ENCODE peak calls at places on chromosomes 3 and 15, in ten cellular contexts. O is IMR-90, Z is heart left ventricle, I is uterus, B is esophagus squamous epithelium, R is stomach, G is ovary, Y is breast epithelium, V is Peyer's patch, F is NB4. Q is an unnamed sample.

GRCh38 chr3:120875507-120875906 is 32.5 kb upstream of the STXBP5L start:
- DNase-seq in R (no peak), O (no peak), I (no peak), F (no peak), V (no peak), B (no peak), Y (no peak), Z (no peak), G (no peak), Q (no peak)

GRCh38 chr3:73493543-73494314 is 131.0 kb downstream of the PDZRN3 start:
- DNase-seq in G (no peak), V (no peak), F (no peak), Z (no peak), I (no peak), O (peak; percentile 75), Y (no peak), R (no peak), B (no peak), Q (no peak)

GRCh38 chr3:41026394-41027177 is 172.7 kb upstream of the CTNNB1 start:
- DNase-seq in I (peak; percentile 80), O (peak; percentile 65), Z (no peak), V (peak; percentile 54), Y (no peak), G (peak; percentile 83), F (peak; percentile 7), R (no peak), B (no peak), Q (no peak)

GRCh38 chr3:160447544-160447943 is 2.0 kb downstream of the TRIM59 start:
- DNase-seq in Y (no peak), O (peak; percentile 52), Z (no peak), I (no peak), F (no peak), R (no peak), V (no peak), B (no peak), G (no peak), Q (no peak)

GRCh38 chr15:88956263-88956662 is 43.1 kb upstream of the MFGE8 start:
- DNase-seq in G (no peak), F (no peak), Y (no peak), B (no peak), V (no peak), R (no peak), Z (no peak), I (no peak), O (no peak), Q (no peak)

GRCh38 chr15:58396181-58396580 is 35.6 kb upstream of the LIPC start:
- DNase-seq in F (peak; percentile 81), I (no peak), V (no peak), Z (no peak), B (no peak), O (peak; percentile 97), R (no peak), G (no peak), Y (no peak), Q (no peak)

GRCh38 chr3:12931273-12931905 is 90.0 kb upstream of the RPL32 start:
- DNase-seq in O (no peak), R (no peak), F (no peak), I (no peak), Z (no peak), B (no peak), Y (no peak), G (no peak), V (no peak), Q (no peak)

GRCh38 chr15:79930509-79930908 is 33.7 kb upstream of the MTHFS start:
- DNase-seq in O (no peak), B (no peak), V (no peak), Z (no peak), Y (no peak), F (no peak), G (no peak), I (no peak), R (no peak), Q (no peak)

GRCh38 chr3:77079988-77080585 is 40.2 kb downstream of the ROBO2 start:
- DNase-seq in G (no peak), F (no peak), Z (no peak), I (no peak), V (no peak), O (no peak), B (no peak), R (no peak), Y (no peak), Q (no peak)

GRCh38 chr15:97652700-97653167 is 307.8 kb upstream of the ARRDC4 start:
- DNase-seq in R (no peak), G (no peak), Y (no peak), V (peak; percentile 50), I (no peak), Z (peak; percentile 58), F (no peak), B (no peak), O (no peak), Q (no peak)

GRCh38 chr3:48082580-48083187 is 66.5 kb upstream of the MAP4 start:
- DNase-seq in G (no peak), F (no peak), V (no peak), R (no peak), I (no peak), O (no peak), Y (no peak), Z (no peak), B (no peak), Q (no peak)

GRCh38 chr15:63985221-63986184 is 60.8 kb downstream of the DAPK2 start:
- DNase-seq in B (no peak), V (peak; percentile 54), R (peak; percentile 57), I (no peak), O (peak; percentile 12), Z (peak; percentile 87), G (peak; percentile 51), Y (no peak), F (no peak), Q (no peak)

GRCh38 chr3:184135149-184135910 is at the start of gene EIF2B5:
- DNase-seq in Z (peak; percentile 96), F (peak; percentile 95), Y (peak; percentile 85), B (peak; percentile 35), O (peak; percentile 91), G (peak; percentile 86), V (peak; percentile 97), R (peak; percentile 91), I (peak; percentile 91), Q (peak; percentile 77)

GRCh38 chr3:184132947-184133346 is 2.2 kb upstream of the EIF2B5 start:
- DNase-seq in F (no peak), V (no peak), G (no peak), R (no peak), B (no peak), Y (no peak), I (no peak), O (no peak), Z (no peak), Q (no peak)

GRCh38 chr3:184135911-184136260 is 728 bp downstream of the EIF2B5 start:
- DNase-seq in R (no peak), G (no peak), Z (no peak), I (no peak), Y (no peak), F (no peak), O (no peak), V (no peak), B (no peak), Q (no peak)

GRCh38 chr3:184134746-184135148 is 411 bp upstream of the EIF2B5 start:
- DNase-seq in B (no peak), I (no peak), O (no peak), G (no peak), R (peak; percentile 35), Z (no peak), F (no peak), V (no peak), Y (peak; percentile 23), Q (no peak)

DNA sequence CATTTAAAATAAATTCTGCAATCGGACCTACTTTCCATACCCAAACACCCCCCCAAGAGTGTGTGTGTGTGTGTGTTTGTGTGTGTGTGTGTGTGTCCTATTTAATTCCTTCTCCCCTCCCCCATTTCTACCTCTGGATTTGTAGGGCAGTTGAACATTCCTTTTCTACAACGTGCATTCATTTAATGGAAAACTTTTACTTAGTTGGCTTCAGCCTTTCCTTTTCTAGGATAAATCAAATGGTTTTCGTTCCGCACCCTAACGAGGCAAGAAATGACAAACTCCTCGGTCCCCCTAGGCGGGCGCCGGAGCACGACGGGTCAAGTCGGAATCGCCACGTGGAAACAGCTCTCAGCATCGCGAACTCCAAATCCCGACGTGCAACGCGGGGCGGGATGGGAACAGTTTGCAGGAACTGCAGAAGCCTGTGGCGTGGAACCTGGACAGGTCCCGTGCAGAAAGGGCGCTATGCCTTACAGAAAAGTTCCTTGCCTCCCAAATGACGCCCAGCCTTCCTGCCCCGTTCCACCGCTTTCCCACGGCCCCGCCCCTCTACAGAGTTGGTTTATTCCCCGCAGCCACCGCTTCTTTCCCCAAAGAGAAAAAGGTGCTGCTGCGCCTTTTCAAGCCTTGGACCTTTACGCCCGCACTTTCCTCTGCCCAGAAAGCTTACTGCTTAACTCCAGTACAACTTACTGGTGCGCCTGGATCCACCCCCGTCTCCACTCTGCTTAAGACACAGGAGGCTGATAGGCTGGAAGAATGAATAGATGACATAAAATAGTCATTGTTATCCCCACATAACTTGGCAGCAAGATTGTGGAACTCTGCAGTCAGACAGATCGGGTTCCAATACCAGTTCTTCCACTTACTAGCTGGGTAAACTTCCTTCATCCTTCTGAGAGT is 1.1 kb upstream of the EIF2B5 start:
- DNase-seq in V (peak; percentile 93), I (peak; percentile 83), B (peak; percentile 31), G (peak; percentile 81), R (peak; percentile 84), Z (peak; percentile 90), Y (peak; percentile 70), O (peak; percentile 78), F (peak; percentile 91), Q (peak; percentile 41)
- TF ChIP-seq POLR2A in V (peak; percentile 37), I (no peak), B (peak; percentile 20), G (peak; percentile 2), R (no peak), Z (peak; percentile 48), Y (no peak), O (no peak), F (peak; percentile 39), Q (peak; percentile 22)

GRCh38 chr15:90934949-90935751 is at the start of gene UNC45A:
- DNase-seq in F (peak; percentile 90), B (peak; percentile 68), R (peak; percentile 97), Y (peak; percentile 87), V (peak; percentile 98), O (peak; percentile 77), Z (peak; percentile 97), I (peak; percentile 88), G (peak; percentile 90), Q (peak; percentile 96)
- TF ChIP-seq POLR2A in F (peak; percentile 70), B (peak; percentile 76), R (peak; percentile 64), Y (no peak), V (peak; percentile 94), O (peak; percentile 62), Z (peak; percentile 67), I (peak; percentile 51), G (peak; percentile 30), Q (peak; percentile 9)

DNA sequence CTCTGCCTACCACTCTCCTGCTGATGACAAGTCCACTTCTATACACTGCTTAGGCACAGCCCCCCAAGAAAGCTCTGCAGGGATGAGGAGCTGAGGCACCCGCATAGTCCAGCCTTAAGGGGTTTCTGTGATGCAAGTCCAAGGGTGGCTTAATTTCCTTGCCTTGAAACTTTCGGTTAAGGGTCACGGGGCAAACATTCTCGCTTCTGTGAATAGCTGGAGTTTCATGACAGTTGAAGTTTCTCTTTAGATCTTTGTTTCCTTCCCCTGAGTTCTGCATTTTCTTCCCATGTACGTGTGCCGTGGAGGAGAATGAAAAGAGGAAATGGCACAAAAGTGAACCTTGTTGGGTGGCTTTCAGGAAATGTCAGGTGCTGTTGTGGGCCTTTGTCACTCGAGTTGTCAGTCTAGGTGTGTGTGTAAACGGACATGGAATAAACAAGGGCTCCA is 7.0 kb downstream of the GPR160 start:
- DNase-seq in F (peak; percentile 53), G (no peak), Y (no peak), Z (no peak), B (no peak), O (no peak), R (no peak), I (no peak), V (peak; percentile 61), Q (peak; percentile 27)
- TF ChIP-seq POLR2A in F (no peak), G (no peak), Y (no peak), Z (no peak), B (no peak), O (no peak), R (no peak), I (no peak), V (no peak), Q (peak; percentile 44)

GRCh38 chr3:49411550-49411967 is 217 bp downstream of the RHOA start:
- DNase-seq in B (no peak), V (peak; percentile 82), Y (peak; percentile 47), Z (peak; percentile 80), O (no peak), R (peak; percentile 66), F (peak; percentile 74), I (peak; percentile 41), G (peak; percentile 59), Q (no peak)
- TF ChIP-seq POLR2A in B (no peak), V (no peak), Y (no peak), Z (no peak), O (no peak), R (no peak), F (no peak), I (no peak), G (peak; percentile 8), Q (no peak)